ENCODE peak calls at places on chromosome 21, in six cellular contexts. Y is WTC11, A is endothelial cell of umbilical vein, N is A549, R is GM12878, E is HCT116. M is an unnamed sample.

GRCh38 chr21:35102488-35103407 is 53.6 kb upstream of the RUNX1 start:
- DNase-seq in A (no peak), R (no peak), N (no peak), E (no peak), Y (no peak), M (peak)

GRCh38 chr21:41379901-41380300 is 18.1 kb downstream of the MX2 start:
- DNase-seq in N (no peak), R (no peak), E (no peak), Y (no peak), A (no peak), M (no peak)

GRCh38 chr21:35170244-35170756 is 121.2 kb upstream of the RUNX1 start:
- DNase-seq in A (no peak), N (no peak), Y (no peak), E (no peak), R (no peak), M (no peak)

GRCh38 chr21:34553199-34553952 is 41.4 kb upstream of the KCNE1 start:
- DNase-seq in N (no peak), E (peak), R (no peak), Y (no peak), A (peak), M (no peak)

GRCh38 chr21:44490816-44491215 is 35.5 kb downstream of the LRRC3 start:
- DNase-seq in R (no peak), E (no peak), N (no peak), Y (no peak), A (no peak), M (no peak)

GRCh38 chr21:28699186-28699585 is 293.5 kb downstream of the LTN1 start:
- DNase-seq in E (no peak), N (no peak), R (no peak), Y (no peak), A (no peak), M (no peak)

GRCh38 chr21:34570315-34570714 is 44.6 kb downstream of the RCAN1 start:
- DNase-seq in Y (no peak), A (no peak), E (no peak), R (no peak), N (no peak), M (no peak)

GRCh38 chr21:36155603-36156338 is 853 bp upstream of the DOP1B start:
- DNase-seq in N (no peak), R (no peak), E (no peak), Y (peak), A (no peak), M (no peak)

GRCh38 chr21:25487046-25487594 is 120.2 kb downstream of the MRPL39 start:
- DNase-seq in A (no peak), N (no peak), E (no peak), Y (no peak), R (peak), M (peak)

GRCh38 chr21:28644762-28645161 is 347.9 kb downstream of the LTN1 start:
- DNase-seq in N (no peak), Y (no peak), R (no peak), A (no peak), E (no peak), M (no peak)

GRCh38 chr21:39913651-39914145 is 46.5 kb downstream of the PCP4 start:
- DNase-seq in N (no peak), E (no peak), A (no peak), Y (no peak), R (no peak), M (no peak)

GRCh38 chr21:37787456-37787855 is 128.8 kb downstream of the KCNJ6 start:
- DNase-seq in R (no peak), Y (no peak), A (peak), N (peak), E (no peak), M (no peak)
- TF ChIP-seq MAX in R (no peak), Y (no peak), A (no peak), N (no peak), E (no peak), M (no peak)

DNA sequence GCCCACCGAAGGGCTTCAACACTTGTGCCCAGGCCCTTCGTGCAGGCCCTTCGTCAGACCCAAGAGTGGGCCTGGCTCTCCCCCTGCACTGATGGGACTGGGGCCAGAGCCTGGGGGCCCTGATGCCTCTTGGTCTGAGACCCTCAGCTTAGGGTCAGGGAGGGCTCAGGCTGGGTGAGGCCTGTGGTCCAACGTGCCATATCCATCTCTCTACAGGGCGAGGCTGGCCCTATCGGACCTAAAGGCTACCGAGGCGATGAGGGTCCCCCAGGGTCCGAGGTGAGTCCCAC is 15.6 kb downstream of the COL6A1 start:
- DNase-seq in N (no peak), A (no peak), R (no peak), Y (no peak), E (no peak), M (no peak)
- TF ChIP-seq MAX in N (no peak), A (no peak), R (no peak), Y (no peak), E (no peak), M (no peak)

DNA sequence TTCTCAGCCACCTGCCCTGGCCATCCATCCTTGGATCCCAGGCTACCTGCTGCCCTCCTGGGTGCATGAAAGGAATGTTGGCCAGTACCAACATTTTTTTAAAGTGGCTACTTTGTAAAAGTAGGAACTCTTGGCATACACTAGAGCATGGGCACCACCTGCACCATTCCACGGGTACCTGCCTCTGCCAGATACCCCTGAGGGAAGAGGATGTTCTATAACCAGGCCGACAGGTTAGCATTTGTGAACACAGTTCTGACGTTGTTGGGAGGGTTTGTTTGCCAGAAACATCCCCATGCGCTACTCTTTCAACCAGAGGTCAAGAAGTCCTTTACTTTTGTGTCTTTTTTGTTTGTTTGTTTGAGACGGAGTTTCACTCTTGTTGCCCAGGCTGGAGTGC is 43.0 kb downstream of the EVA1C start:
- DNase-seq in R (no peak), Y (no peak), E (no peak), N (no peak), A (no peak), M (no peak)
- TF ChIP-seq MAX in R (no peak), Y (no peak), E (no peak), N (no peak), A (no peak), M (no peak)

GRCh38 chr21:17536381-17536780 is 23.5 kb downstream of the CXADR start:
- DNase-seq in E (no peak), R (no peak), N (no peak), A (peak), Y (no peak), M (no peak)
- TF ChIP-seq MAX in E (no peak), R (no peak), N (no peak), A (no peak), Y (no peak), M (no peak)

GRCh38 chr21:46083271-46084040 is 14.5 kb upstream of the COL6A2 start:
- DNase-seq in R (no peak), A (no peak), N (no peak), E (no peak), Y (no peak), M (no peak)
- TF ChIP-seq MAX in R (no peak), A (no peak), N (no peak), E (no peak), Y (no peak), M (no peak)